ENCODE peak calls at places on chromosomes 3 and 15, in five cellular contexts. One of them, this sample, is unnamed.

GRCh38 chr3:134361162-134361831 is 12.9 kb downstream of the AMOTL2 start:
- DNase-seq in fibroblast of the aortic adventitia: no peak
- DNase-seq in AML-193: no peak
- DNase-seq in stimulated activated CD8-positive, alpha-beta memory T cell treated with anti-CD3 and anti-CD28 coated beads, Interleukin-15, amount 100 ng/mL, for 1 hour: no peak
- DNase-seq in HTR-8/SVneo: no peak
- DNase-seq in this sample: no peak

GRCh38 chr3:24689353-24689752 is 194.7 kb upstream of the THRB start:
- DNase-seq in AML-193: no peak
- DNase-seq in stimulated activated CD8-positive, alpha-beta memory T cell treated with anti-CD3 and anti-CD28 coated beads, Interleukin-15, amount 100 ng/mL, for 1 hour: no peak
- DNase-seq in fibroblast of the aortic adventitia: no peak
- DNase-seq in HTR-8/SVneo: no peak
- DNase-seq in this sample: no peak

GRCh38 chr3:115830764-115831395 is 207.6 kb downstream of the GAP43 start:
- DNase-seq in HTR-8/SVneo: no peak
- DNase-seq in fibroblast of the aortic adventitia: no peak
- DNase-seq in stimulated activated CD8-positive, alpha-beta memory T cell treated with anti-CD3 and anti-CD28 coated beads, Interleukin-15, amount 100 ng/mL, for 1 hour: no peak
- DNase-seq in AML-193: no peak
- DNase-seq in this sample: no peak

GRCh38 chr15:40843885-40844542 is at the start of gene SPINT1:
- DNase-seq in HTR-8/SVneo: no peak
- DNase-seq in AML-193: no peak
- DNase-seq in stimulated activated CD8-positive, alpha-beta memory T cell treated with anti-CD3 and anti-CD28 coated beads, Interleukin-15, amount 100 ng/mL, for 1 hour: peak
- DNase-seq in fibroblast of the aortic adventitia: no peak
- DNase-seq in this sample: no peak

GRCh38 chr3:188003188-188004171 is 150.5 kb upstream of the LPP start:
- DNase-seq in fibroblast of the aortic adventitia: no peak
- DNase-seq in stimulated activated CD8-positive, alpha-beta memory T cell treated with anti-CD3 and anti-CD28 coated beads, Interleukin-15, amount 100 ng/mL, for 1 hour: no peak
- DNase-seq in HTR-8/SVneo: no peak
- DNase-seq in AML-193: no peak
- DNase-seq in this sample: no peak

GRCh38 chr3:194384569-194385001 is 14.5 kb downstream of the GP5 start:
- DNase-seq in AML-193: no peak
- DNase-seq in HTR-8/SVneo: no peak
- DNase-seq in stimulated activated CD8-positive, alpha-beta memory T cell treated with anti-CD3 and anti-CD28 coated beads, Interleukin-15, amount 100 ng/mL, for 1 hour: no peak
- DNase-seq in fibroblast of the aortic adventitia: no peak
- DNase-seq in this sample: no peak

GRCh38 chr3:196472286-196472685 is 31.3 kb downstream of the RNF168 start:
- DNase-seq in fibroblast of the aortic adventitia: no peak
- DNase-seq in stimulated activated CD8-positive, alpha-beta memory T cell treated with anti-CD3 and anti-CD28 coated beads, Interleukin-15, amount 100 ng/mL, for 1 hour: no peak
- DNase-seq in AML-193: no peak
- DNase-seq in HTR-8/SVneo: no peak
- DNase-seq in this sample: no peak

GRCh38 chr3:173660645-173661299 is 263.2 kb downstream of the NLGN1 start:
- DNase-seq in HTR-8/SVneo: no peak
- DNase-seq in fibroblast of the aortic adventitia: peak
- DNase-seq in AML-193: no peak
- DNase-seq in stimulated activated CD8-positive, alpha-beta memory T cell treated with anti-CD3 and anti-CD28 coated beads, Interleukin-15, amount 100 ng/mL, for 1 hour: no peak
- DNase-seq in this sample: no peak

GRCh38 chr15:90860942-90861675 is 7.3 kb upstream of the FURIN start:
- DNase-seq in fibroblast of the aortic adventitia: no peak
- DNase-seq in AML-193: no peak
- DNase-seq in stimulated activated CD8-positive, alpha-beta memory T cell treated with anti-CD3 and anti-CD28 coated beads, Interleukin-15, amount 100 ng/mL, for 1 hour: no peak
- DNase-seq in HTR-8/SVneo: no peak
- DNase-seq in this sample: peak

GRCh38 chr15:74786659-74787165 is 4.8 kb downstream of the CSK start:
- DNase-seq in AML-193: no peak
- DNase-seq in fibroblast of the aortic adventitia: no peak
- DNase-seq in HTR-8/SVneo: no peak
- DNase-seq in stimulated activated CD8-positive, alpha-beta memory T cell treated with anti-CD3 and anti-CD28 coated beads, Interleukin-15, amount 100 ng/mL, for 1 hour: no peak
- DNase-seq in this sample: no peak

GRCh38 chr3:99242271-99242670 is 340.8 kb upstream of the DCBLD2 start:
- DNase-seq in fibroblast of the aortic adventitia: no peak
- DNase-seq in HTR-8/SVneo: no peak
- DNase-seq in AML-193: no peak
- DNase-seq in stimulated activated CD8-positive, alpha-beta memory T cell treated with anti-CD3 and anti-CD28 coated beads, Interleukin-15, amount 100 ng/mL, for 1 hour: no peak
- DNase-seq in this sample: no peak

GRCh38 chr3:160400631-160401150 is 1.2 kb downstream of the SMC4 start:
- DNase-seq in HTR-8/SVneo: no peak
- DNase-seq in stimulated activated CD8-positive, alpha-beta memory T cell treated with anti-CD3 and anti-CD28 coated beads, Interleukin-15, amount 100 ng/mL, for 1 hour: no peak
- DNase-seq in fibroblast of the aortic adventitia: no peak
- DNase-seq in AML-193: no peak
- DNase-seq in this sample: no peak

GRCh38 chr15:75149911-75150709 is 51.6 kb upstream of the C15orf39 start:
- DNase-seq in HTR-8/SVneo: no peak
- DNase-seq in AML-193: no peak
- DNase-seq in stimulated activated CD8-positive, alpha-beta memory T cell treated with anti-CD3 and anti-CD28 coated beads, Interleukin-15, amount 100 ng/mL, for 1 hour: no peak
- DNase-seq in fibroblast of the aortic adventitia: peak
- DNase-seq in this sample: no peak

This sample was measured in LNCaP clone FGC.